ENCODE peak calls at places on chromosomes 2 and 18, in ten cellular contexts. One of them, this sample, is unnamed.

GRCh38 chr18:60090170-60090569 is 190.4 kb downstream of the PMAIP1 start:
- DNase-seq in neural progenitor cell: peak; percentile 47
- DNase-seq in keratinocyte: no peak
- DNase-seq in PC-3: peak; percentile 11
- DNase-seq in fibroblast of lung: peak; percentile 11
- DNase-seq in OCI-LY7: peak; percentile 7
- DNase-seq in HepG2: no peak
- DNase-seq in MM.1S: no peak
- DNase-seq in hepatocyte: peak; percentile 19
- DNase-seq in IMR-90: no peak
- DNase-seq in this sample: no peak

GRCh38 chr18:51121597-51121857 is 76.0 kb downstream of the MEX3C start:
- DNase-seq in neural progenitor cell: no peak
- DNase-seq in MM.1S: no peak
- DNase-seq in PC-3: no peak
- DNase-seq in hepatocyte: no peak
- DNase-seq in IMR-90: no peak
- DNase-seq in HepG2: no peak
- DNase-seq in fibroblast of lung: no peak
- DNase-seq in OCI-LY7: no peak
- DNase-seq in keratinocyte: no peak
- DNase-seq in this sample: no peak

GRCh38 chr18:26565514-26565913 is 17.2 kb upstream of the KCTD1 start:
- DNase-seq in fibroblast of lung: no peak
- DNase-seq in neural progenitor cell: no peak
- DNase-seq in hepatocyte: no peak
- DNase-seq in MM.1S: no peak
- DNase-seq in PC-3: no peak
- DNase-seq in keratinocyte: no peak
- DNase-seq in HepG2: no peak
- DNase-seq in IMR-90: no peak
- DNase-seq in OCI-LY7: no peak
- DNase-seq in this sample: no peak

GRCh38 chr2:53353372-53354111 is 414.1 kb upstream of the CHAC2 start:
- DNase-seq in IMR-90: peak; percentile 15
- DNase-seq in PC-3: peak; percentile 67
- DNase-seq in MM.1S: no peak
- DNase-seq in neural progenitor cell: peak; percentile 29
- DNase-seq in fibroblast of lung: peak; percentile 36
- DNase-seq in keratinocyte: no peak
- DNase-seq in OCI-LY7: no peak
- DNase-seq in HepG2: no peak
- DNase-seq in hepatocyte: peak; percentile 63
- DNase-seq in this sample: peak; percentile 86

GRCh38 chr18:832085-832681 is 20.1 kb upstream of the YES1 start:
- DNase-seq in OCI-LY7: no peak
- DNase-seq in MM.1S: peak; percentile 83
- DNase-seq in IMR-90: no peak
- DNase-seq in hepatocyte: peak; percentile 67
- DNase-seq in fibroblast of lung: no peak
- DNase-seq in neural progenitor cell: peak; percentile 48
- DNase-seq in keratinocyte: no peak
- DNase-seq in HepG2: peak; percentile 91
- DNase-seq in PC-3: no peak
- DNase-seq in this sample: no peak

GRCh38 chr18:79439201-79440023 is 43.7 kb downstream of the NFATC1 start:
- DNase-seq in fibroblast of lung: no peak
- DNase-seq in OCI-LY7: no peak
- DNase-seq in keratinocyte: no peak
- DNase-seq in MM.1S: no peak
- DNase-seq in neural progenitor cell: no peak
- DNase-seq in PC-3: peak; percentile 57
- DNase-seq in IMR-90: peak; percentile 6
- DNase-seq in HepG2: no peak
- DNase-seq in hepatocyte: peak; percentile 56
- DNase-seq in this sample: no peak

GRCh38 chr2:79849949-79850348 is 337.1 kb downstream of the CTNNA2 start:
- DNase-seq in fibroblast of lung: no peak
- DNase-seq in hepatocyte: no peak
- DNase-seq in OCI-LY7: no peak
- DNase-seq in IMR-90: no peak
- DNase-seq in HepG2: no peak
- DNase-seq in neural progenitor cell: no peak
- DNase-seq in MM.1S: no peak
- DNase-seq in keratinocyte: no peak
- DNase-seq in PC-3: no peak
- DNase-seq in this sample: no peak

GRCh38 chr2:129812654-129813053 is 166.8 kb upstream of the RAB6C start:
- DNase-seq in HepG2: no peak
- DNase-seq in IMR-90: no peak
- DNase-seq in hepatocyte: no peak
- DNase-seq in fibroblast of lung: no peak
- DNase-seq in neural progenitor cell: no peak
- DNase-seq in PC-3: no peak
- DNase-seq in MM.1S: no peak
- DNase-seq in keratinocyte: no peak
- DNase-seq in OCI-LY7: no peak
- DNase-seq in this sample: no peak

GRCh38 chr2:152594022-152594712 is 123.1 kb downstream of the PRPF40A start:
- DNase-seq in PC-3: no peak
- DNase-seq in hepatocyte: no peak
- DNase-seq in HepG2: no peak
- DNase-seq in neural progenitor cell: no peak
- DNase-seq in MM.1S: no peak
- DNase-seq in OCI-LY7: peak; percentile 3
- DNase-seq in fibroblast of lung: no peak
- DNase-seq in IMR-90: no peak
- DNase-seq in keratinocyte: no peak
- DNase-seq in this sample: no peak

GRCh38 chr2:100283724-100284501 is 38.4 kb downstream of the LONRF2 start:
- DNase-seq in PC-3: peak; percentile 33
- DNase-seq in MM.1S: no peak
- DNase-seq in neural progenitor cell: no peak
- DNase-seq in IMR-90: no peak
- DNase-seq in HepG2: no peak
- DNase-seq in OCI-LY7: no peak
- DNase-seq in hepatocyte: no peak
- DNase-seq in keratinocyte: no peak
- DNase-seq in fibroblast of lung: no peak
- DNase-seq in this sample: no peak

GRCh38 chr2:7572460-7572859 is 655.2 kb downstream of the RNF144A start:
- DNase-seq in IMR-90: no peak
- DNase-seq in MM.1S: no peak
- DNase-seq in fibroblast of lung: no peak
- DNase-seq in PC-3: no peak
- DNase-seq in keratinocyte: no peak
- DNase-seq in neural progenitor cell: peak; percentile 33
- DNase-seq in HepG2: no peak
- DNase-seq in OCI-LY7: peak; percentile 76
- DNase-seq in hepatocyte: no peak
- DNase-seq in this sample: no peak

GRCh38 chr2:84849271-84849952 is 31.5 kb downstream of the TRABD2A start:
- DNase-seq in keratinocyte: no peak
- DNase-seq in OCI-LY7: no peak
- DNase-seq in PC-3: peak; percentile 86
- DNase-seq in HepG2: no peak
- DNase-seq in hepatocyte: no peak
- DNase-seq in fibroblast of lung: peak; percentile 61
- DNase-seq in neural progenitor cell: no peak
- DNase-seq in MM.1S: no peak
- DNase-seq in IMR-90: peak; percentile 60
- DNase-seq in this sample: no peak

GRCh38 chr2:192218970-192219369 is 24.2 kb upstream of the TMEFF2 start:
- DNase-seq in HepG2: no peak
- DNase-seq in keratinocyte: no peak
- DNase-seq in fibroblast of lung: no peak
- DNase-seq in neural progenitor cell: no peak
- DNase-seq in hepatocyte: no peak
- DNase-seq in IMR-90: no peak
- DNase-seq in MM.1S: no peak
- DNase-seq in OCI-LY7: no peak
- DNase-seq in PC-3: no peak
- DNase-seq in this sample: no peak

GRCh38 chr18:73614812-73615211 is 532.8 kb downstream of the FBXO15 start:
- DNase-seq in neural progenitor cell: no peak
- DNase-seq in keratinocyte: peak; percentile 80
- DNase-seq in fibroblast of lung: peak; percentile 34
- DNase-seq in OCI-LY7: no peak
- DNase-seq in IMR-90: peak; percentile 88
- DNase-seq in PC-3: peak; percentile 96
- DNase-seq in hepatocyte: no peak
- DNase-seq in MM.1S: no peak
- DNase-seq in HepG2: no peak
- DNase-seq in this sample: peak; percentile 91

GRCh38 chr2:135688002-135688401 is 53.7 kb upstream of the UBXN4 start:
- DNase-seq in hepatocyte: no peak
- DNase-seq in MM.1S: no peak
- DNase-seq in PC-3: no peak
- DNase-seq in HepG2: no peak
- DNase-seq in fibroblast of lung: peak; percentile 39
- DNase-seq in IMR-90: peak; percentile 44
- DNase-seq in neural progenitor cell: no peak
- DNase-seq in keratinocyte: no peak
- DNase-seq in OCI-LY7: no peak
- DNase-seq in this sample: no peak

GRCh38 chr2:25506226-25506625 is 164.5 kb upstream of the DNMT3A start:
- DNase-seq in fibroblast of lung: no peak
- DNase-seq in OCI-LY7: no peak
- DNase-seq in PC-3: no peak
- DNase-seq in hepatocyte: no peak
- DNase-seq in HepG2: no peak
- DNase-seq in MM.1S: no peak
- DNase-seq in keratinocyte: no peak
- DNase-seq in IMR-90: no peak
- DNase-seq in neural progenitor cell: no peak
- DNase-seq in this sample: no peak

GRCh38 chr2:210522399-210522798 is 34.0 kb upstream of the CPS1 start:
- DNase-seq in neural progenitor cell: no peak
- DNase-seq in PC-3: no peak
- DNase-seq in fibroblast of lung: no peak
- DNase-seq in MM.1S: no peak
- DNase-seq in keratinocyte: no peak
- DNase-seq in OCI-LY7: no peak
- DNase-seq in hepatocyte: no peak
- DNase-seq in HepG2: no peak
- DNase-seq in IMR-90: no peak
- DNase-seq in this sample: no peak
- H2AFZ ChIP-seq in neural progenitor cell: no peak overlapping the region
- H2AFZ ChIP-seq in PC-3: no peak overlapping the region
- H2AFZ ChIP-seq in fibroblast of lung: no peak overlapping the region
- H2AFZ ChIP-seq in MM.1S: no peak overlapping the region
- H2AFZ ChIP-seq in keratinocyte: no peak overlapping the region
- H2AFZ ChIP-seq in OCI-LY7: no peak overlapping the region
- H2AFZ ChIP-seq in hepatocyte: no peak overlapping the region
- H2AFZ ChIP-seq in HepG2: no peak overlapping the region
- H2AFZ ChIP-seq in IMR-90: no peak overlapping the region
- H2AFZ ChIP-seq in this sample: no peak overlapping the region

DNA sequence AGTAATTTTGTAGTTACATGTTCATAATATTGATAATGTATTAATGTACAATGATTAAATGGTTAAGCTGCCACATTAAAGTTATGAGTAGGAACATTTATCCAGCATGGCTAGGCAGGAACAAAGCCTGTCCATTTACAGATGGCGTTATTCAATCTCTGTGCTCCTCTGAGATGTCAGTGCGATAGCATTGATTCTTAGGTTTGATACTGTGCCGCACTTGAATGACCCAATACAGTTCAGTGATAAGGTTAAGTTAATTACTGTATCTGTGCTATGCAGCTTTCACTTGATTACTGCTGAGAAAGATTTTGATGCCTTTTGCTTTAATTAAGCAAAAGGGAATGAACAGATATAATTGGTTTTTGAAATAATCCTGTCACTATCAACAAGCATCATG is 111.8 kb downstream of the ZNF407 start:
- DNase-seq in hepatocyte: no peak
- DNase-seq in fibroblast of lung: no peak
- DNase-seq in IMR-90: no peak
- DNase-seq in PC-3: no peak
- DNase-seq in OCI-LY7: no peak
- DNase-seq in neural progenitor cell: no peak
- DNase-seq in keratinocyte: no peak
- DNase-seq in HepG2: no peak
- DNase-seq in MM.1S: no peak
- DNase-seq in this sample: no peak
- TF ChIP-seq CTCF in hepatocyte: no peak
- TF ChIP-seq CTCF in fibroblast of lung: no peak
- TF ChIP-seq CTCF in IMR-90: no peak
- TF ChIP-seq CTCF in PC-3: no peak
- TF ChIP-seq CTCF in OCI-LY7: no peak
- TF ChIP-seq CTCF in neural progenitor cell: no peak
- TF ChIP-seq CTCF in keratinocyte: no peak
- TF ChIP-seq CTCF in HepG2: no peak
- TF ChIP-seq CTCF in MM.1S: no peak
- TF ChIP-seq CTCF in this sample: no peak

GRCh38 chr2:9824956-9825720 is 18.1 kb upstream of the TAF1B start:
- DNase-seq in fibroblast of lung: peak; percentile 56
- DNase-seq in HepG2: no peak
- DNase-seq in hepatocyte: no peak
- DNase-seq in keratinocyte: no peak
- DNase-seq in IMR-90: peak; percentile 74
- DNase-seq in MM.1S: no peak
- DNase-seq in neural progenitor cell: no peak
- DNase-seq in OCI-LY7: no peak
- DNase-seq in PC-3: no peak
- DNase-seq in this sample: no peak
- H2AFZ ChIP-seq in fibroblast of lung: no peak overlapping the region
- H2AFZ ChIP-seq in HepG2: no peak overlapping the region
- H2AFZ ChIP-seq in hepatocyte: no peak overlapping the region
- H2AFZ ChIP-seq in keratinocyte: no peak overlapping the region
- H2AFZ ChIP-seq in IMR-90: no peak overlapping the region
- H2AFZ ChIP-seq in MM.1S: no peak overlapping the region
- H2AFZ ChIP-seq in neural progenitor cell: peak overlapping the region; percentile 38
- H2AFZ ChIP-seq in OCI-LY7: no peak overlapping the region
- H2AFZ ChIP-seq in PC-3: no peak overlapping the region
- H2AFZ ChIP-seq in this sample: no peak overlapping the region

GRCh38 chr2:169393068-169393590 is 30.8 kb upstream of the LRP2 start:
- DNase-seq in MM.1S: no peak
- DNase-seq in OCI-LY7: no peak
- DNase-seq in hepatocyte: peak; percentile 6
- DNase-seq in IMR-90: no peak
- DNase-seq in HepG2: no peak
- DNase-seq in fibroblast of lung: no peak
- DNase-seq in keratinocyte: no peak
- DNase-seq in neural progenitor cell: no peak
- DNase-seq in PC-3: no peak
- DNase-seq in this sample: no peak

GRCh38 chr2:169395821-169396374 is 33.6 kb upstream of the LRP2 start:
- DNase-seq in HepG2: no peak
- DNase-seq in IMR-90: no peak
- DNase-seq in fibroblast of lung: no peak
- DNase-seq in PC-3: no peak
- DNase-seq in neural progenitor cell: no peak
- DNase-seq in OCI-LY7: no peak
- DNase-seq in hepatocyte: no peak
- DNase-seq in keratinocyte: no peak
- DNase-seq in MM.1S: no peak
- DNase-seq in this sample: no peak

DNA sequence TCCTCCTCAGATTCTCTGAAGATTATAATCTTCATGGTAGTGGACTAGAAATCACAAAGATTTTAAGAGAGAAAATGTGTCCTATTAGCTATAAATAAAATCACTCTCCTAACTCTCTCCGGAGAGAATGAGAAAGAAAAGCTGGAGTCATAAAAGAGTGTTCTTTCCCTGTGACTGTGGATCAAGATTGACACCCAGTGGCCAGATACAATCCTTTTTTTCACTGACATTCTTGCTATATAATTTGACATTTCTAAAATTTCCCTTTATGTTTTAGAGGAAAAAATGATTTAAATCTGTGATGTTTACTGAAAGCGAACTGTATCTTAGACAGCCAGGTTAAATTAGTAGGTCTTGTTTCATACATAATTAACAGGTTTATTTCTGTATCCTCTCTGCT is 35.4 kb upstream of the LRP2 start:
- DNase-seq in fibroblast of lung: peak; percentile 11
- DNase-seq in PC-3: peak; percentile 36
- DNase-seq in HepG2: no peak
- DNase-seq in keratinocyte: no peak
- DNase-seq in neural progenitor cell: peak; percentile 8
- DNase-seq in OCI-LY7: no peak
- DNase-seq in MM.1S: no peak
- DNase-seq in IMR-90: no peak
- DNase-seq in hepatocyte: peak; percentile 29
- DNase-seq in this sample: no peak
- TF ChIP-seq CTCF in fibroblast of lung: no peak
- TF ChIP-seq CTCF in PC-3: peak; percentile 61
- TF ChIP-seq CTCF in HepG2: peak; percentile 46
- TF ChIP-seq CTCF in keratinocyte: peak; percentile 33
- TF ChIP-seq CTCF in neural progenitor cell: peak; percentile 58
- TF ChIP-seq CTCF in OCI-LY7: peak; percentile 28
- TF ChIP-seq CTCF in MM.1S: peak; percentile 19
- TF ChIP-seq CTCF in IMR-90: peak; percentile 6
- TF ChIP-seq CTCF in hepatocyte: peak; percentile 63
- TF ChIP-seq CTCF in this sample: peak; percentile 35